ENCODE peak calls at places on chromosomes 16 and 17, in eight cellular contexts. One of them, this sample, is unnamed.

GRCh38 chr17:79374087-79374486 is 236.8 kb downstream of the RBFOX3 start:
- DNase-seq in heart right ventricle: no peak
- DNase-seq in astrocyte of the spinal cord: no peak
- DNase-seq in neural progenitor cell: peak; percentile 47
- DNase-seq in kidney: no peak
- DNase-seq in lower leg skin: no peak
- DNase-seq in heart left ventricle: no peak
- DNase-seq in OCI-LY7: no peak
- DNase-seq in this sample: no peak

GRCh38 chr16:64586756-64587155 is 535.1 kb downstream of the CDH11 start:
- DNase-seq in neural progenitor cell: no peak
- DNase-seq in kidney: no peak
- DNase-seq in lower leg skin: no peak
- DNase-seq in OCI-LY7: no peak
- DNase-seq in heart right ventricle: no peak
- DNase-seq in heart left ventricle: no peak
- DNase-seq in astrocyte of the spinal cord: no peak
- DNase-seq in this sample: no peak

GRCh38 chr17:75814900-75815373 is 29.3 kb downstream of the UNC13D start:
- DNase-seq in heart right ventricle: no peak
- DNase-seq in kidney: peak; percentile 72
- DNase-seq in astrocyte of the spinal cord: peak; percentile 76
- DNase-seq in heart left ventricle: no peak
- DNase-seq in lower leg skin: no peak
- DNase-seq in OCI-LY7: no peak
- DNase-seq in neural progenitor cell: no peak
- DNase-seq in this sample: peak; percentile 89

GRCh38 chr16:50326835-50327465 is 41.8 kb downstream of the BRD7 start:
- DNase-seq in astrocyte of the spinal cord: peak; percentile 42
- DNase-seq in kidney: no peak
- DNase-seq in neural progenitor cell: peak; percentile 68
- DNase-seq in OCI-LY7: peak; percentile 68
- DNase-seq in heart left ventricle: no peak
- DNase-seq in lower leg skin: no peak
- DNase-seq in heart right ventricle: no peak
- DNase-seq in this sample: no peak

GRCh38 chr16:11599579-11599978 is 12.9 kb upstream of the LITAF start:
- DNase-seq in astrocyte of the spinal cord: no peak
- DNase-seq in kidney: no peak
- DNase-seq in lower leg skin: no peak
- DNase-seq in neural progenitor cell: no peak
- DNase-seq in heart left ventricle: no peak
- DNase-seq in OCI-LY7: no peak
- DNase-seq in heart right ventricle: no peak
- DNase-seq in this sample: no peak

GRCh38 chr17:2053380-2054261 is 1.3 kb upstream of the HIC1 start:
- DNase-seq in kidney: peak; percentile 93
- DNase-seq in heart right ventricle: peak; percentile 80
- DNase-seq in lower leg skin: peak; percentile 96
- DNase-seq in neural progenitor cell: peak; percentile 81
- DNase-seq in astrocyte of the spinal cord: peak; percentile 83
- DNase-seq in OCI-LY7: peak; percentile 77
- DNase-seq in heart left ventricle: peak; percentile 75
- DNase-seq in this sample: no peak

GRCh38 chr17:14745122-14745521 is 444.2 kb downstream of the HS3ST3B1 start:
- DNase-seq in kidney: no peak
- DNase-seq in OCI-LY7: no peak
- DNase-seq in heart left ventricle: no peak
- DNase-seq in heart right ventricle: no peak
- DNase-seq in lower leg skin: no peak
- DNase-seq in neural progenitor cell: no peak
- DNase-seq in astrocyte of the spinal cord: no peak
- DNase-seq in this sample: no peak

GRCh38 chr16:10971560-10971961 is 27.2 kb downstream of the CLEC16A start:
- DNase-seq in kidney: no peak
- DNase-seq in neural progenitor cell: peak; percentile 86
- DNase-seq in OCI-LY7: peak; percentile 66
- DNase-seq in astrocyte of the spinal cord: peak; percentile 89
- DNase-seq in heart left ventricle: peak; percentile 29
- DNase-seq in lower leg skin: no peak
- DNase-seq in heart right ventricle: no peak
- DNase-seq in this sample: no peak

GRCh38 chr17:74362811-74363498 is 1.3 kb upstream of the BTBD17 start:
- DNase-seq in OCI-LY7: no peak
- DNase-seq in lower leg skin: no peak
- DNase-seq in kidney: no peak
- DNase-seq in astrocyte of the spinal cord: no peak
- DNase-seq in heart left ventricle: no peak
- DNase-seq in neural progenitor cell: no peak
- DNase-seq in heart right ventricle: no peak
- DNase-seq in this sample: no peak

GRCh38 chr17:32909787-32910369 is 18.1 kb upstream of the TMEM98 start:
- DNase-seq in kidney: no peak
- DNase-seq in lower leg skin: no peak
- DNase-seq in heart left ventricle: peak; percentile 62
- DNase-seq in astrocyte of the spinal cord: peak; percentile 82
- DNase-seq in neural progenitor cell: peak; percentile 82
- DNase-seq in heart right ventricle: no peak
- DNase-seq in OCI-LY7: peak; percentile 62
- DNase-seq in this sample: no peak

GRCh38 chr17:44360826-44361225 is 2.8 kb downstream of the FAM171A2 start:
- DNase-seq in OCI-LY7: no peak
- DNase-seq in heart right ventricle: no peak
- DNase-seq in neural progenitor cell: peak; percentile 85
- DNase-seq in astrocyte of the spinal cord: peak; percentile 22
- DNase-seq in lower leg skin: no peak
- DNase-seq in kidney: peak; percentile 85
- DNase-seq in heart left ventricle: peak; percentile 41
- DNase-seq in this sample: no peak

GRCh38 chr17:47694018-47694817 is at the start of gene TBKBP1:
- DNase-seq in heart right ventricle: peak; percentile 65
- DNase-seq in OCI-LY7: peak; percentile 87
- DNase-seq in kidney: peak; percentile 89
- DNase-seq in lower leg skin: no peak
- DNase-seq in astrocyte of the spinal cord: no peak
- DNase-seq in neural progenitor cell: peak; percentile 94
- DNase-seq in heart left ventricle: peak; percentile 59
- DNase-seq in this sample: no peak

GRCh38 chr16:52963471-52963870 is 89.2 kb downstream of the CHD9NB start:
- DNase-seq in kidney: no peak
- DNase-seq in heart right ventricle: no peak
- DNase-seq in neural progenitor cell: peak; percentile 9
- DNase-seq in lower leg skin: no peak
- DNase-seq in astrocyte of the spinal cord: no peak
- DNase-seq in OCI-LY7: no peak
- DNase-seq in heart left ventricle: no peak
- DNase-seq in this sample: no peak

GRCh38 chr16:7404217-7404616 is 71.6 kb downstream of the RBFOX1 start:
- DNase-seq in astrocyte of the spinal cord: no peak
- DNase-seq in kidney: no peak
- DNase-seq in OCI-LY7: no peak
- DNase-seq in heart right ventricle: no peak
- DNase-seq in lower leg skin: no peak
- DNase-seq in neural progenitor cell: no peak
- DNase-seq in heart left ventricle: no peak
- DNase-seq in this sample: no peak

GRCh38 chr16:7408700-7409340 is 76.2 kb downstream of the RBFOX1 start:
- DNase-seq in kidney: no peak
- DNase-seq in lower leg skin: no peak
- DNase-seq in neural progenitor cell: peak; percentile 7
- DNase-seq in astrocyte of the spinal cord: no peak
- DNase-seq in heart right ventricle: no peak
- DNase-seq in OCI-LY7: no peak
- DNase-seq in heart left ventricle: no peak
- DNase-seq in this sample: no peak

GRCh38 chr16:7399296-7399695 is 66.7 kb downstream of the RBFOX1 start:
- DNase-seq in neural progenitor cell: no peak
- DNase-seq in lower leg skin: no peak
- DNase-seq in astrocyte of the spinal cord: no peak
- DNase-seq in kidney: no peak
- DNase-seq in heart right ventricle: no peak
- DNase-seq in OCI-LY7: no peak
- DNase-seq in heart left ventricle: no peak
- DNase-seq in this sample: no peak

GRCh38 chr16:7400117-7400890 is 67.7 kb downstream of the RBFOX1 start:
- DNase-seq in heart left ventricle: no peak
- DNase-seq in astrocyte of the spinal cord: no peak
- DNase-seq in kidney: no peak
- DNase-seq in heart right ventricle: no peak
- DNase-seq in lower leg skin: no peak
- DNase-seq in OCI-LY7: no peak
- DNase-seq in neural progenitor cell: no peak
- DNase-seq in this sample: no peak

DNA sequence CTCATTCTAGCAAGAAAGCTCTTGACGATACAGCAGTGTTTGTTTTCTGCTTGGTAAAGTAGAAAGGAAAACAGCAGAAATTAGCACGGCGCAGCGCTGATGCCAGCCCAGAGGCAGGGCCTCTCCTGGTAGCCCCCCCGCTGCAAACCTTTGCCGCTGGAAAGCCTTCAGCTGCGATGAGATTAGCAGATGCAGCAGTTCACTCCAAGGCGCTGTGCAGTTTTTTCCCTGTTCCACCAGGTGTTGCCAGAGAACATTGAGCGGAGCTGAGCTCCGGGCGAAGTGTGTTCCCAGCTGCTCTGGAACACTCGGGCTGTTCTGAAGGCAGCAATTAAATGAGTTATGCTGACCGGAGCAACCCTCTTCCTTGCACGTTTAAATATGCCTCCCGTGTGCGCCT is 72.5 kb downstream of the RBFOX1 start:
- DNase-seq in kidney: no peak
- DNase-seq in astrocyte of the spinal cord: no peak
- DNase-seq in OCI-LY7: no peak
- DNase-seq in lower leg skin: no peak
- DNase-seq in heart left ventricle: peak; percentile 78
- DNase-seq in neural progenitor cell: peak; percentile 82
- DNase-seq in heart right ventricle: peak; percentile 49
- DNase-seq in this sample: no peak
- TF ChIP-seq CTCF in kidney: peak; percentile 40
- TF ChIP-seq CTCF in astrocyte of the spinal cord: peak; percentile 29
- TF ChIP-seq CTCF in OCI-LY7: no peak
- TF ChIP-seq CTCF in lower leg skin: no peak
- TF ChIP-seq CTCF in heart left ventricle: peak; percentile 46
- TF ChIP-seq CTCF in neural progenitor cell: peak; percentile 60
- TF ChIP-seq CTCF in heart right ventricle: peak; percentile 34
- TF ChIP-seq CTCF in this sample: peak; percentile 12

GRCh38 chr16:48250520-48251278 is 3.4 kb upstream of the ABCC11 start:
- DNase-seq in astrocyte of the spinal cord: no peak
- DNase-seq in OCI-LY7: no peak
- DNase-seq in kidney: no peak
- DNase-seq in neural progenitor cell: no peak
- DNase-seq in heart left ventricle: no peak
- DNase-seq in lower leg skin: no peak
- DNase-seq in heart right ventricle: no peak
- DNase-seq in this sample: no peak

GRCh38 chr16:48246066-48246465 is 1.3 kb downstream of the ABCC11 start:
- DNase-seq in heart right ventricle: no peak
- DNase-seq in OCI-LY7: no peak
- DNase-seq in kidney: no peak
- DNase-seq in neural progenitor cell: no peak
- DNase-seq in astrocyte of the spinal cord: no peak
- DNase-seq in lower leg skin: no peak
- DNase-seq in heart left ventricle: no peak
- DNase-seq in this sample: no peak

GRCh38 chr16:48244863-48245195 is 729 bp downstream of the LONP2 start:
- DNase-seq in heart left ventricle: no peak
- DNase-seq in lower leg skin: no peak
- DNase-seq in neural progenitor cell: no peak
- DNase-seq in heart right ventricle: no peak
- DNase-seq in astrocyte of the spinal cord: no peak
- DNase-seq in kidney: no peak
- DNase-seq in OCI-LY7: no peak
- DNase-seq in this sample: no peak

GRCh38 chr16:48244080-48244862 is at the start of gene LONP2:
- DNase-seq in astrocyte of the spinal cord: peak; percentile 90
- DNase-seq in OCI-LY7: peak; percentile 76
- DNase-seq in lower leg skin: peak; percentile 97
- DNase-seq in heart left ventricle: peak; percentile 94
- DNase-seq in heart right ventricle: peak; percentile 93
- DNase-seq in kidney: peak; percentile 94
- DNase-seq in neural progenitor cell: peak; percentile 88
- DNase-seq in this sample: peak; percentile 87

GRCh38 chr16:48247311-48247710 is at the start of gene ABCC11:
- DNase-seq in lower leg skin: no peak
- DNase-seq in neural progenitor cell: no peak
- DNase-seq in OCI-LY7: no peak
- DNase-seq in astrocyte of the spinal cord: no peak
- DNase-seq in heart right ventricle: no peak
- DNase-seq in heart left ventricle: no peak
- DNase-seq in kidney: no peak
- DNase-seq in this sample: no peak
- H3K4me3 ChIP-seq in lower leg skin: no peak within 1 kb of the TSS
- H3K4me3 ChIP-seq in neural progenitor cell: no peak within 1 kb of the TSS
- H3K4me3 ChIP-seq in OCI-LY7: no peak within 1 kb of the TSS
- H3K4me3 ChIP-seq in astrocyte of the spinal cord: no peak within 1 kb of the TSS
- H3K4me3 ChIP-seq in heart right ventricle: no peak within 1 kb of the TSS
- H3K4me3 ChIP-seq in heart left ventricle: no peak within 1 kb of the TSS
- H3K4me3 ChIP-seq in kidney: no peak within 1 kb of the TSS
- H3K4me3 ChIP-seq in this sample: no peak within 1 kb of the TSS

GRCh38 chr17:18183334-18184142 is at the start of gene ALKBH5:
- DNase-seq in lower leg skin: peak; percentile 99
- DNase-seq in heart right ventricle: peak; percentile 95
- DNase-seq in OCI-LY7: peak; percentile 100
- DNase-seq in neural progenitor cell: peak; percentile 99
- DNase-seq in kidney: peak; percentile 99
- DNase-seq in heart left ventricle: peak; percentile 98
- DNase-seq in astrocyte of the spinal cord: peak; percentile 100
- DNase-seq in this sample: peak; percentile 98
- TF ChIP-seq CTCF in lower leg skin: no peak
- TF ChIP-seq CTCF in heart right ventricle: peak; percentile 36
- TF ChIP-seq CTCF in OCI-LY7: peak; percentile 53
- TF ChIP-seq CTCF in neural progenitor cell: peak; percentile 42
- TF ChIP-seq CTCF in kidney: peak; percentile 9
- TF ChIP-seq CTCF in heart left ventricle: peak; percentile 31
- TF ChIP-seq CTCF in astrocyte of the spinal cord: peak; percentile 43
- TF ChIP-seq CTCF in this sample: peak; percentile 45

GRCh38 chr17:68580236-68580903 is 20.8 kb downstream of the FAM20A start:
- DNase-seq in OCI-LY7: no peak
- DNase-seq in heart left ventricle: peak; percentile 41
- DNase-seq in kidney: no peak
- DNase-seq in neural progenitor cell: no peak
- DNase-seq in astrocyte of the spinal cord: peak; percentile 29
- DNase-seq in heart right ventricle: no peak
- DNase-seq in lower leg skin: no peak
- DNase-seq in this sample: no peak

GRCh38 chr17:68581863-68582645 is 19.1 kb downstream of the FAM20A start:
- DNase-seq in heart right ventricle: no peak
- DNase-seq in kidney: no peak
- DNase-seq in OCI-LY7: no peak
- DNase-seq in lower leg skin: no peak
- DNase-seq in heart left ventricle: no peak
- DNase-seq in neural progenitor cell: no peak
- DNase-seq in astrocyte of the spinal cord: no peak
- DNase-seq in this sample: no peak

GRCh38 chr17:68576811-68577551 is 24.2 kb downstream of the FAM20A start:
- DNase-seq in OCI-LY7: peak; percentile 9
- DNase-seq in astrocyte of the spinal cord: peak; percentile 13
- DNase-seq in heart right ventricle: peak; percentile 21
- DNase-seq in neural progenitor cell: no peak
- DNase-seq in lower leg skin: no peak
- DNase-seq in kidney: peak; percentile 77
- DNase-seq in heart left ventricle: peak; percentile 51
- DNase-seq in this sample: no peak

GRCh38 chr17:68578236-68578635 is 22.9 kb downstream of the FAM20A start:
- DNase-seq in OCI-LY7: no peak
- DNase-seq in kidney: no peak
- DNase-seq in neural progenitor cell: no peak
- DNase-seq in heart right ventricle: no peak
- DNase-seq in lower leg skin: no peak
- DNase-seq in astrocyte of the spinal cord: no peak
- DNase-seq in heart left ventricle: no peak
- DNase-seq in this sample: no peak

GRCh38 chr17:68579194-68579900 is 21.8 kb downstream of the FAM20A start:
- DNase-seq in kidney: no peak
- DNase-seq in OCI-LY7: no peak
- DNase-seq in astrocyte of the spinal cord: no peak
- DNase-seq in lower leg skin: no peak
- DNase-seq in heart right ventricle: no peak
- DNase-seq in heart left ventricle: no peak
- DNase-seq in neural progenitor cell: no peak
- DNase-seq in this sample: no peak
- H3K4me3 ChIP-seq in kidney: no peak overlapping the region
- H3K4me3 ChIP-seq in OCI-LY7: no peak overlapping the region
- H3K4me3 ChIP-seq in astrocyte of the spinal cord: no peak overlapping the region
- H3K4me3 ChIP-seq in lower leg skin: no peak overlapping the region
- H3K4me3 ChIP-seq in heart right ventricle: no peak overlapping the region
- H3K4me3 ChIP-seq in heart left ventricle: no peak overlapping the region
- H3K4me3 ChIP-seq in neural progenitor cell: no peak overlapping the region
- H3K4me3 ChIP-seq in this sample: no peak overlapping the region

This sample was measured in RWPE2.